ENCODE peak calls at places on chromosomes 2 and 18, in eight cellular contexts. One of them, this sample, is unnamed.

GRCh38 chr2:54871457-54872103 is 148.1 kb downstream of the EML6 start:
- DNase-seq in CD4-positive, alpha-beta T cell: no peak
- DNase-seq in Peyer's patch: no peak
- DNase-seq in kidney epithelial cell: no peak
- DNase-seq in suprapubic skin: no peak
- DNase-seq in upper lobe of right lung: no peak
- DNase-seq in bronchial epithelial cell: peak; percentile 26
- DNase-seq in psoas muscle: no peak
- DNase-seq in this sample: no peak

GRCh38 chr2:32384529-32384928 is 27.7 kb downstream of the BIRC6 start:
- DNase-seq in bronchial epithelial cell: no peak
- DNase-seq in upper lobe of right lung: no peak
- DNase-seq in CD4-positive, alpha-beta T cell: no peak
- DNase-seq in Peyer's patch: no peak
- DNase-seq in suprapubic skin: no peak
- DNase-seq in kidney epithelial cell: no peak
- DNase-seq in psoas muscle: no peak
- DNase-seq in this sample: no peak

GRCh38 chr2:68857855-68858456 is 13.2 kb downstream of the BMP10 start:
- DNase-seq in bronchial epithelial cell: peak; percentile 27
- DNase-seq in upper lobe of right lung: no peak
- DNase-seq in Peyer's patch: no peak
- DNase-seq in suprapubic skin: no peak
- DNase-seq in CD4-positive, alpha-beta T cell: no peak
- DNase-seq in kidney epithelial cell: no peak
- DNase-seq in psoas muscle: no peak
- DNase-seq in this sample: peak; percentile 22

GRCh38 chr18:389658-390357 is 110.7 kb downstream of the COLEC12 start:
- DNase-seq in suprapubic skin: no peak
- DNase-seq in psoas muscle: no peak
- DNase-seq in kidney epithelial cell: no peak
- DNase-seq in CD4-positive, alpha-beta T cell: no peak
- DNase-seq in Peyer's patch: no peak
- DNase-seq in upper lobe of right lung: no peak
- DNase-seq in bronchial epithelial cell: no peak
- DNase-seq in this sample: no peak

GRCh38 chr2:46352621-46353020 is 55.4 kb downstream of the EPAS1 start:
- DNase-seq in upper lobe of right lung: no peak
- DNase-seq in CD4-positive, alpha-beta T cell: no peak
- DNase-seq in bronchial epithelial cell: no peak
- DNase-seq in Peyer's patch: no peak
- DNase-seq in suprapubic skin: no peak
- DNase-seq in kidney epithelial cell: no peak
- DNase-seq in psoas muscle: no peak
- DNase-seq in this sample: no peak

GRCh38 chr2:15259356-15259756 is 301.8 kb downstream of the NBAS start:
- DNase-seq in CD4-positive, alpha-beta T cell: no peak
- DNase-seq in suprapubic skin: no peak
- DNase-seq in bronchial epithelial cell: no peak
- DNase-seq in kidney epithelial cell: no peak
- DNase-seq in Peyer's patch: no peak
- DNase-seq in upper lobe of right lung: no peak
- DNase-seq in psoas muscle: no peak
- DNase-seq in this sample: no peak

GRCh38 chr2:128625421-128625820 is 306.8 kb upstream of the HS6ST1 start:
- DNase-seq in kidney epithelial cell: no peak
- DNase-seq in CD4-positive, alpha-beta T cell: no peak
- DNase-seq in bronchial epithelial cell: no peak
- DNase-seq in psoas muscle: no peak
- DNase-seq in suprapubic skin: no peak
- DNase-seq in Peyer's patch: no peak
- DNase-seq in upper lobe of right lung: peak; percentile 44
- DNase-seq in this sample: no peak

GRCh38 chr2:242024751-242025355 is 155.3 kb downstream of the RTP5 start:
- DNase-seq in upper lobe of right lung: peak; percentile 30
- DNase-seq in Peyer's patch: no peak
- DNase-seq in kidney epithelial cell: no peak
- DNase-seq in CD4-positive, alpha-beta T cell: no peak
- DNase-seq in bronchial epithelial cell: no peak
- DNase-seq in suprapubic skin: peak; percentile 45
- DNase-seq in psoas muscle: no peak
- DNase-seq in this sample: no peak

GRCh38 chr2:145919507-145919906 is 1399.6 kb upstream of the ZEB2 start:
- DNase-seq in kidney epithelial cell: no peak
- DNase-seq in suprapubic skin: no peak
- DNase-seq in psoas muscle: no peak
- DNase-seq in upper lobe of right lung: no peak
- DNase-seq in CD4-positive, alpha-beta T cell: no peak
- DNase-seq in Peyer's patch: no peak
- DNase-seq in bronchial epithelial cell: no peak
- DNase-seq in this sample: no peak

DNA sequence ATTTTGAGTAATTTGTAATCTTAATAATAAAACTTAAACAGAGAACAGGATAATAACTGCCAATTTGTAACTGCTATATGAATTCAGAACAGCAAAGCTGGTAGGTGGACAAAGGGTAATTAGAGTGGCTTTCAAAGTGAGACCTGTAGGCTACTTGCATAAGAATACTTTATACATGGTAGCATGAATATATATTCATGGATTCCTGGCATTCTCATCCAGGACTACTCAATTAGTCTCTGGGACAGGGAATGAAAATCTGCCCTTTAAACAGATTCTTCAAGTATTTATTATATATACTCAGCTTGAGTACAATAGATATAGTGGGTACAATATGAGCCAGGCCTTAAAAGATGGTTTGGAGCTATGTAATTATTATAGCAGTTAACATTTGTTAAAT is 419.9 kb downstream of the PIK3C3 start:
- DNase-seq in bronchial epithelial cell: no peak
- DNase-seq in suprapubic skin: no peak
- DNase-seq in CD4-positive, alpha-beta T cell: no peak
- DNase-seq in psoas muscle: no peak
- DNase-seq in Peyer's patch: no peak
- DNase-seq in kidney epithelial cell: no peak
- DNase-seq in upper lobe of right lung: no peak
- DNase-seq in this sample: no peak
- TF ChIP-seq CTCF in bronchial epithelial cell: no peak
- TF ChIP-seq CTCF in suprapubic skin: no peak
- TF ChIP-seq CTCF in CD4-positive, alpha-beta T cell: no peak
- TF ChIP-seq CTCF in psoas muscle: no peak
- TF ChIP-seq CTCF in Peyer's patch: no peak
- TF ChIP-seq CTCF in kidney epithelial cell: no peak
- TF ChIP-seq CTCF in upper lobe of right lung: no peak
- TF ChIP-seq CTCF in this sample: no peak

DNA sequence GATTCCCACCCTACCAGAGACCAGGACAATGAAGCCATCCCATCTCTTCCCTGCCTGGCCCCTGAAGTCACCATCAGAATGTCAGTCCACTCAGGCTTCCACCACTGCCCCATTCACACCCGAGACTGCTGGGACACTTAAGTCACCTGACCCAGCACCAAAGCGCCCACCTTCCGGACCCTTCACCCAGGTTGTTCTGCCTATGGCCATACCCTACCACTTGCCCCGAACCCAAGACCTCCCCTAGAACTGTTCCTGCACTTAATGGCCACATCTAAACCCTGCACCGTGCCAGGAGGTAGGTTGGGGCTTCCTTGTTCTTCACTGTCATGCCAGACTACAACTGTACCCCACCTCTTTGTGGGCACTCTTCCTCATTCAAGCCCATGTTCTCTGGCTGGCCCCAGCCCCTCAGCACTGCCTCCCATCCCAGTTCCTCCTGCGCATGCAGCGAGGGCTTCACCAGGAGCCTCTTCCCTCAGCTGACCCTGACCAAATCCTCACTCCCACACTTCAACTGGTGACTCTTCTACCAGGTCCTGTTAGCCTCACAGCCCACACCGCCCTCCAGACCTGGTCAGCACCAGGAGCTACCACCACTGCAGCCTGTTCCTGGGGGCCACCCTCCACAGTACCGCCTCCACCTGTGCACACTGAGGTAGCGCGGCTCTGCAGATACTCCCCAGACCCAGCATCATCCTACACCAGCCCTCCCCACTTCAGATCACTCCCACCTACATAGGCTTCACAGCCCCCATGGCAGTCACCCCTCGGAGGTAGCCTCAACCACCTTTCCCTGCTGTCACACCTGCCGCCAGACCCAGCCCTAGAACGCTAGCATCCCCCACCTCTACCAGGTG is 8.3 kb upstream of the ADRA2B start:
- DNase-seq in psoas muscle: no peak
- DNase-seq in Peyer's patch: no peak
- DNase-seq in CD4-positive, alpha-beta T cell: no peak
- DNase-seq in bronchial epithelial cell: no peak
- DNase-seq in upper lobe of right lung: no peak
- DNase-seq in suprapubic skin: no peak
- DNase-seq in kidney epithelial cell: no peak
- DNase-seq in this sample: no peak
- H3K27me3 ChIP-seq in psoas muscle: no peaks in the 10 kb centered on the region
- H3K27me3 ChIP-seq in Peyer's patch: no peaks in the 10 kb centered on the region
- H3K27me3 ChIP-seq in CD4-positive, alpha-beta T cell: peaks cover 13% of the 10 kb centered on the region
- H3K27me3 ChIP-seq in bronchial epithelial cell: peaks cover 4% of the 10 kb centered on the region
- H3K27me3 ChIP-seq in upper lobe of right lung: peaks cover 8% of the 10 kb centered on the region
- H3K27me3 ChIP-seq in suprapubic skin: peaks cover 18% of the 10 kb centered on the region
- H3K27me3 ChIP-seq in kidney epithelial cell: peaks cover 30% of the 10 kb centered on the region
- H3K27me3 ChIP-seq in this sample: peaks cover 4% of the 10 kb centered on the region

GRCh38 chr2:42590176-42590575 is 21.7 kb downstream of the MTA3 start:
- DNase-seq in bronchial epithelial cell: no peak
- DNase-seq in kidney epithelial cell: no peak
- DNase-seq in psoas muscle: no peak
- DNase-seq in Peyer's patch: no peak
- DNase-seq in suprapubic skin: no peak
- DNase-seq in upper lobe of right lung: no peak
- DNase-seq in CD4-positive, alpha-beta T cell: no peak
- DNase-seq in this sample: no peak
- TF ChIP-seq CTCF in bronchial epithelial cell: no peak
- TF ChIP-seq CTCF in kidney epithelial cell: no peak
- TF ChIP-seq CTCF in psoas muscle: no peak
- TF ChIP-seq CTCF in Peyer's patch: no peak
- TF ChIP-seq CTCF in suprapubic skin: no peak
- TF ChIP-seq CTCF in upper lobe of right lung: no peak
- TF ChIP-seq CTCF in CD4-positive, alpha-beta T cell: no peak
- TF ChIP-seq CTCF in this sample: no peak

GRCh38 chr2:44951714-44952113 is 10.2 kb downstream of the SIX3 start:
- DNase-seq in upper lobe of right lung: no peak
- DNase-seq in psoas muscle: no peak
- DNase-seq in kidney epithelial cell: no peak
- DNase-seq in CD4-positive, alpha-beta T cell: no peak
- DNase-seq in bronchial epithelial cell: no peak
- DNase-seq in suprapubic skin: no peak
- DNase-seq in Peyer's patch: no peak
- DNase-seq in this sample: no peak
- H3K27me3 ChIP-seq in upper lobe of right lung: peaks cover 86% of the 10 kb centered on the region
- H3K27me3 ChIP-seq in psoas muscle: no peaks in the 10 kb centered on the region
- H3K27me3 ChIP-seq in kidney epithelial cell: peaks cover 93% of the 10 kb centered on the region
- H3K27me3 ChIP-seq in CD4-positive, alpha-beta T cell: peaks cover 92% of the 10 kb centered on the region
- H3K27me3 ChIP-seq in bronchial epithelial cell: peaks cover 37% of the 10 kb centered on the region
- H3K27me3 ChIP-seq in suprapubic skin: peaks cover 96% of the 10 kb centered on the region
- H3K27me3 ChIP-seq in Peyer's patch: peaks cover 57% of the 10 kb centered on the region
- H3K27me3 ChIP-seq in this sample: no peaks in the 10 kb centered on the region

GRCh38 chr2:124915567-124915966 is 890.5 kb downstream of the CNTNAP5 start:
- DNase-seq in CD4-positive, alpha-beta T cell: no peak
- DNase-seq in kidney epithelial cell: no peak
- DNase-seq in suprapubic skin: no peak
- DNase-seq in bronchial epithelial cell: no peak
- DNase-seq in Peyer's patch: no peak
- DNase-seq in psoas muscle: no peak
- DNase-seq in upper lobe of right lung: no peak
- DNase-seq in this sample: no peak
- TF ChIP-seq CTCF in CD4-positive, alpha-beta T cell: no peak
- TF ChIP-seq CTCF in kidney epithelial cell: no peak
- TF ChIP-seq CTCF in suprapubic skin: no peak
- TF ChIP-seq CTCF in bronchial epithelial cell: no peak
- TF ChIP-seq CTCF in Peyer's patch: no peak
- TF ChIP-seq CTCF in psoas muscle: no peak
- TF ChIP-seq CTCF in upper lobe of right lung: no peak
- TF ChIP-seq CTCF in this sample: peak; percentile 16

GRCh38 chr18:78974115-78974740 is 5.4 kb upstream of the SALL3 start:
- DNase-seq in Peyer's patch: no peak
- DNase-seq in upper lobe of right lung: no peak
- DNase-seq in bronchial epithelial cell: no peak
- DNase-seq in kidney epithelial cell: no peak
- DNase-seq in CD4-positive, alpha-beta T cell: no peak
- DNase-seq in suprapubic skin: no peak
- DNase-seq in psoas muscle: no peak
- DNase-seq in this sample: no peak
- H3K27me3 ChIP-seq in Peyer's patch: peaks cover 29% of the 10 kb centered on the region
- H3K27me3 ChIP-seq in upper lobe of right lung: peaks cover 98% of the 10 kb centered on the region
- H3K27me3 ChIP-seq in bronchial epithelial cell: peaks cover 38% of the 10 kb centered on the region
- H3K27me3 ChIP-seq in kidney epithelial cell: peaks cover 73% of the 10 kb centered on the region
- H3K27me3 ChIP-seq in CD4-positive, alpha-beta T cell: peaks cover 80% of the 10 kb centered on the region
- H3K27me3 ChIP-seq in suprapubic skin: peaks cover 100% of the 10 kb centered on the region
- H3K27me3 ChIP-seq in psoas muscle: peaks cover 12% of the 10 kb centered on the region
- H3K27me3 ChIP-seq in this sample: no peaks in the 10 kb centered on the region

This sample was measured in GM06990.